ENCODE peak calls at places on chromosomes 5 and 9, in nine cellular contexts. One of them, this sample, is unnamed. For H3K4me1, the result is how much of the 10 kb centered on the place peaks cover.

GRCh38 chr5:31213676-31214638 is 20.5 kb downstream of the CDH6 start:
- DNase-seq in neural progenitor cell: no peak
- DNase-seq in heart left ventricle: no peak
- DNase-seq in IMR-90: no peak
- DNase-seq in uterus: no peak
- DNase-seq in mucosa of descending colon: no peak
- DNase-seq in body of pancreas: no peak
- DNase-seq in lung: no peak
- DNase-seq in DND-41: no peak
- DNase-seq in this sample: no peak

GRCh38 chr5:89613222-89613956 is 730.4 kb upstream of the MEF2C start:
- DNase-seq in neural progenitor cell: no peak
- DNase-seq in heart left ventricle: no peak
- DNase-seq in IMR-90: no peak
- DNase-seq in uterus: no peak
- DNase-seq in mucosa of descending colon: no peak
- DNase-seq in body of pancreas: no peak
- DNase-seq in lung: no peak
- DNase-seq in DND-41: no peak
- DNase-seq in this sample: no peak

GRCh38 chr5:61020415-61020814 is 75.4 kb downstream of the NDUFAF2 start:
- DNase-seq in neural progenitor cell: no peak
- DNase-seq in heart left ventricle: no peak
- DNase-seq in IMR-90: peak
- DNase-seq in uterus: no peak
- DNase-seq in mucosa of descending colon: no peak
- DNase-seq in body of pancreas: peak
- DNase-seq in lung: no peak
- DNase-seq in DND-41: no peak
- DNase-seq in this sample: no peak

GRCh38 chr5:179413711-179414458 is 68.6 kb upstream of the ADAMTS2 start:
- DNase-seq in neural progenitor cell: no peak
- DNase-seq in heart left ventricle: no peak
- DNase-seq in IMR-90: no peak
- DNase-seq in uterus: no peak
- DNase-seq in mucosa of descending colon: no peak
- DNase-seq in body of pancreas: no peak
- DNase-seq in lung: no peak
- DNase-seq in DND-41: no peak
- DNase-seq in this sample: no peak

GRCh38 chr9:126706698-126707053 is 92.9 kb downstream of the LMX1B start:
- DNase-seq in neural progenitor cell: no peak
- DNase-seq in heart left ventricle: no peak
- DNase-seq in IMR-90: no peak
- DNase-seq in uterus: no peak
- DNase-seq in mucosa of descending colon: no peak
- DNase-seq in body of pancreas: no peak
- DNase-seq in lung: no peak
- DNase-seq in DND-41: no peak
- DNase-seq in this sample: no peak

GRCh38 chr9:74951725-74952151 is 974 bp downstream of the C9orf40 start:
- DNase-seq in neural progenitor cell: peak
- DNase-seq in heart left ventricle: peak
- DNase-seq in IMR-90: peak
- DNase-seq in uterus: peak
- DNase-seq in mucosa of descending colon: peak
- DNase-seq in body of pancreas: peak
- DNase-seq in lung: peak
- DNase-seq in DND-41: peak
- DNase-seq in this sample: peak

GRCh38 chr9:24698864-24699518 is 153.3 kb upstream of the IZUMO3 start:
- DNase-seq in neural progenitor cell: no peak
- DNase-seq in heart left ventricle: no peak
- DNase-seq in IMR-90: no peak
- DNase-seq in uterus: no peak
- DNase-seq in mucosa of descending colon: no peak
- DNase-seq in body of pancreas: no peak
- DNase-seq in lung: no peak
- DNase-seq in DND-41: no peak
- DNase-seq in this sample: no peak

GRCh38 chr9:73824671-73825070 is 672.5 kb upstream of the RORB start:
- DNase-seq in neural progenitor cell: peak
- DNase-seq in heart left ventricle: no peak
- DNase-seq in IMR-90: no peak
- DNase-seq in uterus: no peak
- DNase-seq in mucosa of descending colon: no peak
- DNase-seq in body of pancreas: no peak
- DNase-seq in lung: no peak
- DNase-seq in DND-41: no peak
- DNase-seq in this sample: no peak

GRCh38 chr9:126397056-126397455 is 70.4 kb downstream of the MVB12B start:
- DNase-seq in neural progenitor cell: no peak
- DNase-seq in heart left ventricle: no peak
- DNase-seq in IMR-90: no peak
- DNase-seq in uterus: no peak
- DNase-seq in mucosa of descending colon: no peak
- DNase-seq in body of pancreas: no peak
- DNase-seq in lung: no peak
- DNase-seq in DND-41: peak
- DNase-seq in this sample: peak

GRCh38 chr5:170067152-170067551 is 38.5 kb upstream of the FOXI1 start:
- DNase-seq in neural progenitor cell: no peak
- DNase-seq in heart left ventricle: no peak
- DNase-seq in IMR-90: no peak
- DNase-seq in uterus: no peak
- DNase-seq in mucosa of descending colon: no peak
- DNase-seq in body of pancreas: no peak
- DNase-seq in lung: no peak
- DNase-seq in DND-41: no peak
- DNase-seq in this sample: no peak

GRCh38 chr9:7094576-7094975 is 336.8 kb downstream of the KDM4C start:
- DNase-seq in neural progenitor cell: no peak
- DNase-seq in heart left ventricle: no peak
- DNase-seq in IMR-90: no peak
- DNase-seq in uterus: no peak
- DNase-seq in mucosa of descending colon: no peak
- DNase-seq in body of pancreas: no peak
- DNase-seq in lung: no peak
- DNase-seq in DND-41: no peak
- DNase-seq in this sample: no peak

GRCh38 chr5:116546033-116546742 is 28.4 kb downstream of the SEMA6A start:
- DNase-seq in neural progenitor cell: no peak
- DNase-seq in heart left ventricle: no peak
- DNase-seq in IMR-90: no peak
- DNase-seq in uterus: no peak
- DNase-seq in mucosa of descending colon: peak
- DNase-seq in body of pancreas: no peak
- DNase-seq in lung: no peak
- DNase-seq in DND-41: no peak
- DNase-seq in this sample: peak

GRCh38 chr9:14155237-14155636 is 158.7 kb downstream of the NFIB start:
- DNase-seq in neural progenitor cell: no peak
- DNase-seq in heart left ventricle: no peak
- DNase-seq in IMR-90: no peak
- DNase-seq in uterus: no peak
- DNase-seq in mucosa of descending colon: no peak
- DNase-seq in body of pancreas: no peak
- DNase-seq in lung: no peak
- DNase-seq in DND-41: no peak
- DNase-seq in this sample: no peak

GRCh38 chr9:92686954-92687353 is 17.0 kb upstream of the IPPK start:
- DNase-seq in neural progenitor cell: no peak
- DNase-seq in heart left ventricle: no peak
- DNase-seq in IMR-90: no peak
- DNase-seq in uterus: no peak
- DNase-seq in mucosa of descending colon: no peak
- DNase-seq in body of pancreas: no peak
- DNase-seq in lung: no peak
- DNase-seq in DND-41: no peak
- DNase-seq in this sample: no peak

GRCh38 chr5:73280821-73281746 is 108.1 kb downstream of the TMEM174 start:
- DNase-seq in neural progenitor cell: no peak
- DNase-seq in heart left ventricle: no peak
- DNase-seq in IMR-90: peak
- DNase-seq in uterus: no peak
- DNase-seq in mucosa of descending colon: no peak
- DNase-seq in body of pancreas: peak
- DNase-seq in lung: peak
- DNase-seq in DND-41: no peak
- DNase-seq in this sample: no peak

GRCh38 chr9:111349766-111350165 is 19.7 kb upstream of the OR2K2 start:
- DNase-seq in neural progenitor cell: no peak
- DNase-seq in heart left ventricle: no peak
- DNase-seq in IMR-90: no peak
- DNase-seq in uterus: no peak
- DNase-seq in mucosa of descending colon: no peak
- DNase-seq in body of pancreas: no peak
- DNase-seq in lung: no peak
- DNase-seq in DND-41: no peak
- DNase-seq in this sample: no peak

DNA sequence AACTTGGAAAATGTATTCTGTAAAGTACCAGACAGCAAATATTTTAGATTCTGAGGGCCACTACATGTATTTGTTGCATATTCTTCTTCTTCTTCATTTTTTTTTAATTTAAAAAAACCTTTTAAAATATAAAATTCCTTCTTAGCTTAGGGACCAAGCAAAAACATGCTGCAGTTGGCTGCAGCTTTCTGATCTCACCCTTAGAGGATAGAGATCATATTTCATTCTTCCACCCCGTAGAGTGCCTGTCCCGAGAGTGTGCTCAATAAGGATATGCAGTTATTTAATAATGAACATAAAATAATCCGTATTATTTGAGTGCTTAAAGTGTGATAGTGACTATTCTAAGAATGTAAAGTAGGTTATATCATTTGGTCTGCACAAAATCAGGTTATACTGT is 204.2 kb upstream of the CD180 start:
- DNase-seq in neural progenitor cell: no peak
- DNase-seq in heart left ventricle: no peak
- DNase-seq in IMR-90: no peak
- DNase-seq in uterus: no peak
- DNase-seq in mucosa of descending colon: no peak
- DNase-seq in body of pancreas: no peak
- DNase-seq in lung: no peak
- DNase-seq in DND-41: no peak
- DNase-seq in this sample: no peak
- TF ChIP-seq CTCF in neural progenitor cell: no peak
- TF ChIP-seq CTCF in heart left ventricle: no peak
- TF ChIP-seq CTCF in IMR-90: no peak
- TF ChIP-seq CTCF in uterus: no peak
- TF ChIP-seq CTCF in mucosa of descending colon: no peak
- TF ChIP-seq CTCF in body of pancreas: no peak
- TF ChIP-seq CTCF in lung: no peak
- TF ChIP-seq CTCF in DND-41: no peak
- TF ChIP-seq CTCF in this sample: no peak

DNA sequence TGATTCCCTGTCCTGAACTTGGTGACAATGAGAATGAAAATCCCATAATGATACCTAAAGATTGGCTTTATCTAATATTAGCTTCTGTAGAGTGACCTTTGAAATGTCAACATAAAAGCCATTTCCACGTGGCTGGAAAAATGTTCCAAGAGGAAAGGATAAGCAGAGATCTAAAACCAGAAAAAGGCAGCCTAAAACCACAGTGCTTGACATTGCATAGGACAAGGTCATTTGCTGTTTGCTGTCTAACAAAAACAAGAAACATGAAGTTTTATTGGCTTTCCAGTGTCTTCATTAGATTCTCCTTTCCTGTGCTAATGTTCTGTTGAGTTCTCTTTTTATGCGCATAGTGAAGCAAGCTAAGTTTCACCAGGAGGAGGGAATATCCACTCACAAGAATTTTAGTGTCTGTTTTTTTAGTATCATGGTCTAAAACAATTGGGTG is 44.6 kb downstream of the CPEB4 start:
- DNase-seq in neural progenitor cell: no peak
- DNase-seq in heart left ventricle: no peak
- DNase-seq in IMR-90: no peak
- DNase-seq in uterus: no peak
- DNase-seq in mucosa of descending colon: no peak
- DNase-seq in body of pancreas: no peak
- DNase-seq in lung: no peak
- DNase-seq in DND-41: no peak
- DNase-seq in this sample: no peak
- H3K4me1 ChIP-seq in neural progenitor cell: under half
- H3K4me1 ChIP-seq in heart left ventricle: under half
- H3K4me1 ChIP-seq in IMR-90: under half
- H3K4me1 ChIP-seq in uterus: under half
- H3K4me1 ChIP-seq in mucosa of descending colon: under half
- H3K4me1 ChIP-seq in body of pancreas: half or more
- H3K4me1 ChIP-seq in lung: under half
- H3K4me1 ChIP-seq in DND-41: under half
- H3K4me1 ChIP-seq in this sample: under half

GRCh38 chr5:100609594-100609993 is 74.4 kb downstream of the FAM174A start:
- DNase-seq in neural progenitor cell: no peak
- DNase-seq in heart left ventricle: no peak
- DNase-seq in IMR-90: no peak
- DNase-seq in uterus: no peak
- DNase-seq in mucosa of descending colon: no peak
- DNase-seq in body of pancreas: no peak
- DNase-seq in lung: no peak
- DNase-seq in DND-41: no peak
- DNase-seq in this sample: no peak

GRCh38 chr5:100616291-100616690 is 81.1 kb downstream of the FAM174A start:
- DNase-seq in neural progenitor cell: no peak
- DNase-seq in heart left ventricle: no peak
- DNase-seq in IMR-90: no peak
- DNase-seq in uterus: no peak
- DNase-seq in mucosa of descending colon: no peak
- DNase-seq in body of pancreas: no peak
- DNase-seq in lung: no peak
- DNase-seq in DND-41: no peak
- DNase-seq in this sample: no peak

GRCh38 chr5:100615362-100615761 is 80.2 kb downstream of the FAM174A start:
- DNase-seq in neural progenitor cell: no peak
- DNase-seq in heart left ventricle: no peak
- DNase-seq in IMR-90: no peak
- DNase-seq in uterus: no peak
- DNase-seq in mucosa of descending colon: no peak
- DNase-seq in body of pancreas: no peak
- DNase-seq in lung: no peak
- DNase-seq in DND-41: no peak
- DNase-seq in this sample: no peak

GRCh38 chr5:100616981-100617380 is 81.8 kb downstream of the FAM174A start:
- DNase-seq in neural progenitor cell: no peak
- DNase-seq in heart left ventricle: no peak
- DNase-seq in IMR-90: no peak
- DNase-seq in uterus: no peak
- DNase-seq in mucosa of descending colon: no peak
- DNase-seq in body of pancreas: no peak
- DNase-seq in lung: no peak
- DNase-seq in DND-41: no peak
- DNase-seq in this sample: no peak

GRCh38 chr5:100614308-100614707 is 79.1 kb downstream of the FAM174A start:
- DNase-seq in neural progenitor cell: no peak
- DNase-seq in heart left ventricle: no peak
- DNase-seq in IMR-90: no peak
- DNase-seq in uterus: no peak
- DNase-seq in mucosa of descending colon: no peak
- DNase-seq in body of pancreas: no peak
- DNase-seq in lung: no peak
- DNase-seq in DND-41: no peak
- DNase-seq in this sample: no peak
- H3K4me3 ChIP-seq in neural progenitor cell: no peak
- H3K4me3 ChIP-seq in heart left ventricle: no peak
- H3K4me3 ChIP-seq in IMR-90: no peak
- H3K4me3 ChIP-seq in uterus: no peak
- H3K4me3 ChIP-seq in mucosa of descending colon: no peak
- H3K4me3 ChIP-seq in body of pancreas: no peak
- H3K4me3 ChIP-seq in lung: no peak
- H3K4me3 ChIP-seq in DND-41: no peak
- H3K4me3 ChIP-seq in this sample: no peak

GRCh38 chr5:161535762-161536161 is 10.8 kb downstream of the GABRB2 start:
- DNase-seq in neural progenitor cell: peak
- DNase-seq in heart left ventricle: no peak
- DNase-seq in IMR-90: no peak
- DNase-seq in uterus: no peak
- DNase-seq in mucosa of descending colon: no peak
- DNase-seq in body of pancreas: no peak
- DNase-seq in lung: no peak
- DNase-seq in DND-41: no peak
- DNase-seq in this sample: no peak
- TF ChIP-seq CTCF in neural progenitor cell: peak
- TF ChIP-seq CTCF in heart left ventricle: no peak
- TF ChIP-seq CTCF in IMR-90: no peak
- TF ChIP-seq CTCF in uterus: no peak
- TF ChIP-seq CTCF in mucosa of descending colon: no peak
- TF ChIP-seq CTCF in body of pancreas: no peak
- TF ChIP-seq CTCF in lung: no peak
- TF ChIP-seq CTCF in DND-41: peak
- TF ChIP-seq CTCF in this sample: no peak

This sample was measured in transverse colon.